ENCODE peak calls at places on chromosomes 5 and 9, in five cellular contexts. S is heart left ventricle, W is IMR-90, O is H1, H is stomach. B is an unnamed sample. For H3K9me3, the result is how much of the 10 kb centered on the place peaks cover.

GRCh38 chr9:125439434-125440272 is 178.0 kb downstream of the GAPVD1 start:
- DNase-seq in S (no peak), W (no peak), O (no peak), H (peak), B (no peak)

GRCh38 chr9:78682206-78682605 is 385.3 kb downstream of the PSAT1 start:
- DNase-seq in S (no peak), W (peak), O (no peak), H (no peak), B (no peak)

GRCh38 chr5:172902497-172903472 is 56.4 kb upstream of the RPL26L1 start:
- DNase-seq in S (peak), W (peak), O (peak), H (peak), B (no peak)

GRCh38 chr5:93596676-93597441 is 13.8 kb downstream of the NR2F1 start:
- DNase-seq in S (no peak), W (no peak), O (no peak), H (peak), B (peak)

GRCh38 chr5:32311404-32312193 is 1.1 kb downstream of the MTMR12 start:
- DNase-seq in S (no peak), W (peak), O (no peak), H (no peak), B (no peak)

GRCh38 chr9:87259543-87259942 is 238.1 kb upstream of the DAPK1 start:
- DNase-seq in S (no peak), W (no peak), O (no peak), H (no peak), B (no peak)

GRCh38 chr5:171706736-171707440 is 78.7 kb upstream of the SMIM23 start:
- DNase-seq in S (no peak), W (no peak), O (peak), H (no peak), B (peak)

GRCh38 chr9:20606637-20607036 is 15.7 kb downstream of the MLLT3 start:
- DNase-seq in S (peak), W (no peak), O (no peak), H (no peak), B (no peak)

GRCh38 chr5:134349463-134349862 is 17.5 kb downstream of the CDKL3 start:
- DNase-seq in S (no peak), W (no peak), O (no peak), H (no peak), B (no peak)

GRCh38 chr9:122526602-122527001 is 491 bp downstream of the OR1N1 start:
- DNase-seq in S (no peak), W (no peak), O (no peak), H (no peak), B (no peak)
- H3K9me3 ChIP-seq in S (under half), W (under half), O (half or more), H (under half), B (under half)

DNA sequence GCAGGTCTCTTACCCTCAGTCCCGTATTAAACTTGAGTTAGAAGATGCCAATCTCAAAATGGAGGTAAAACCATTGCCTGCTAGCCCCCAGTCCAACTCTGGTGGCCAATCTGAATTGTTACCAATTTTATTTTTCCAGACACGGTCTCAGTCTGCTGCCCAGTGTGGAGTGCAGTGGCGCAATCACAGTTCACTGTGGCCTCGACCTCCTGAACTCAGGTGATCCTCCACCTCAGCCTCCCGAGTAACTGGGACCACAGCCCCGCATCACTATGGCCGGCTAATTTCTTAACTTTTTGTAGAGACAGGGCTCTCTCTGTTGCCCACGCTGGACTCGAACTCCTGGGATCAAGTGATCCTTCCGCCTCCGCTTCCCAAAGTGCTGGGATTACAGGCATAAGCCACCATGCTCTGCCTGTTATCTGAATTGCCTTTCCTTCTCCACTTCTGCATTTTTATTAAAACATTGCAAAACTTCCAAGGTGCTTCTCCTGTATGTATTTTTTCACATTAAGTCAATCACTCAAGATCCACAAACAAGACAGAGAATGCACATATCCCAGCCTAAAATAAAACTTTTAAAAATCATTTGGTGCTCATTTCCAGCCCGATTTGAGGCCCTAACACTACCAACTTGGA is 2.3 kb downstream of the FANCC start:
- DNase-seq in S (no peak), W (no peak), O (no peak), H (no peak), B (no peak)
- TF ChIP-seq POLR2A in S (no peak), W (no peak), O (no peak), H (no peak), B (no peak)

GRCh38 chr5:176996780-176997179 is 9.8 kb downstream of the UIMC1 start:
- DNase-seq in S (no peak), W (no peak), O (no peak), H (no peak), B (no peak)
- H3K9me3 ChIP-seq in S (under half), W (under half), O (under half), H (under half), B (under half)

GRCh38 chr5:95747041-95747679 is 16.0 kb downstream of the RHOBTB3 start:
- DNase-seq in S (no peak), W (no peak), O (no peak), H (no peak), B (no peak)
- TF ChIP-seq POLR2A in S (no peak), W (no peak), O (no peak), H (no peak), B (no peak)

GRCh38 chr5:68930139-68930538 is 163.7 kb upstream of the SLC30A5 start:
- DNase-seq in S (no peak), W (no peak), O (no peak), H (no peak), B (no peak)
- H3K9me3 ChIP-seq in S (under half), W (under half), O (under half), H (under half), B (under half)

DNA sequence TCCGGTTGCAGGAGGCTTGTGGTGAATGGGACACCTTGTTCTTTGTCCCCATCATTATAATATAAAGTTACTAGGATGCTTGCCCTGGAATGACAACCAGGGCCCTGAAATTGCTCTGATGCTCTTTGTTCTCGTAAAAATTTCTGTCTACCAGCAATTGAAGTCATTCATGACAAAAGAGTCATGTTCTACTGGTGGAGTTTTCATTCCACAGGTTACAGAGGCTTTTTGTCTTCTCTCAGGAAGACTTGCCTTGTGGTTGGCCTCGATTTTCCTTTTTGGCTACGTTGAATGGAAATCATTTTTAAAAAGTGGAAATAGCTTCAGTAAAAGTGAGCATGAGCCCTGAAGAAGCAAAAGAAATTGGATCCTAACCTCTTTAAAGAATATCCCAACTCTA is 255.2 kb downstream of the AOPEP start:
- DNase-seq in S (no peak), W (no peak), O (no peak), H (no peak), B (no peak)
- TF ChIP-seq POLR2A in S (no peak), W (no peak), O (no peak), H (no peak), B (no peak)

DNA sequence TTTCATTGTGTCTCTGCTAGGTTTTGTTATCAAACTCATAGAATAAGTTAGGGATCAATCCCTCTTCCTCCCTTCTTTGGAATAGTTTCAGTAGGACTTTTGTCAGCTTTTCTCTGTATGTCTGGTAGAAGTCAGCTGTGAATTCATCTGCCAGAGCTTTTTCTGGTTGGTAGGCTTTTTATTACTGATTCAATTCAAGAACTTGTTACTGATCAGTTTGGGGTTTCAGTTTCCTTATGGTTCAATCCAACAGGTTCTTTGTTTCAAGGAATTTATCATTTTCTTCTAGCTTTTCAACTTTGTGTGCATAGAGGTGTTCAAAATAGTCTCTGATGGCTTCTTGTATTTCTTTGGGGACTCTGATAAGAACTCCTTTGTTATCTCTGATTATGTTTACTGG is 221.7 kb downstream of the FGF10 start:
- DNase-seq in S (no peak), W (no peak), O (no peak), H (no peak), B (no peak)
- H3K9me3 ChIP-seq in S (under half), W (under half), O (under half), H (under half), B (under half)

DNA sequence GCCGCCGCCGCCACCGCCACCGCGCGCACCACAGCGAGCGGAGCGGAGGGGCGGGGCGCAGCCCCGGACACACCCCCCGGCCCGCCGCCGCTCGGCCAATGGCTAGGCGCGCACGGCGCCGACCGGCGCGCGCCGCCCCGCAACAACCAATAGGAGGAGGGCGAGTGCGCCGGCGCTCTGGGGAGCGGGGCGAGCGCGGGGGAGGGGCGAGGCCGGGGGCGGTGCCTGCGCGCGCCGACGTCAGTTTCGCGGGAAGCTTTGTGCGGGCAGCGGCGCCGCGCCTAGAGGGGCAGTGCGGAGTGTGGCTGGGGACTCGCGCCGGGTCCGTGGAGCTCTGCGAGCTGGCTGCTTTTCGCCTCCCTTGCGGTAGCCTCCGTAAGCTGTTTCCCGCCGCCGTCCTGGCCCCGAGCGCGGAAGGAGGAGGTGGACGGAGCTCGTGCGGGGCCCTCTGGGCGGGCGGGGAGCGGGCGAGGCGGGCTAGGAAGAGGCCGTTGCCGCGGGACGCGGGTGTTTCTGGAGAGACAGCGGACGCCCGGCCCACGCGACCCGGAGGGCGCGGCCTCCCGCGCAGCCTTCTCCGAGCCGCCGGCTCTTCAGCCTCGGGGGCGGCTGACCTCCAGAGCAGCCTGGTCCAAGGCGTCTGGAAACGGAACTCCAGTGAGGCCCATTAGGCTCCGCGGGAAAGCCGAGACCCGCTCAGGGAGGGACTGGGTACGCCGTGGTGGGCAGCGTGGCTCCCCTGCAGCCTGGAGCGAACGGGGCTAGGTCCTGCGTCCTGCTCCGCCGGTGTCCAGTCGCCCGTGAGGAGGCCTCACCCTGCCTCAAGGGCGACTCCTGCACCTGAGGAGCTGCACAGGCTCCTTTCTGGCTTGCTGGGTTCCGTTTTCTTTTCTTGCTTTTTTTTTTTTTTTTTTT is at the start of gene ZMYND19:
- DNase-seq in S (peak), W (peak), O (peak), H (peak), B (no peak)
- TF ChIP-seq POLR2A in S (no peak), W (peak), O (no peak), H (no peak), B (no peak)

GRCh38 chr5:140785905-140786686 is at the start of gene PCDHA1:
- DNase-seq in S (no peak), W (no peak), O (no peak), H (no peak), B (no peak)
- H3K9me3 ChIP-seq in S (half or more), W (under half), O (under half), H (half or more), B (under half)

DNA sequence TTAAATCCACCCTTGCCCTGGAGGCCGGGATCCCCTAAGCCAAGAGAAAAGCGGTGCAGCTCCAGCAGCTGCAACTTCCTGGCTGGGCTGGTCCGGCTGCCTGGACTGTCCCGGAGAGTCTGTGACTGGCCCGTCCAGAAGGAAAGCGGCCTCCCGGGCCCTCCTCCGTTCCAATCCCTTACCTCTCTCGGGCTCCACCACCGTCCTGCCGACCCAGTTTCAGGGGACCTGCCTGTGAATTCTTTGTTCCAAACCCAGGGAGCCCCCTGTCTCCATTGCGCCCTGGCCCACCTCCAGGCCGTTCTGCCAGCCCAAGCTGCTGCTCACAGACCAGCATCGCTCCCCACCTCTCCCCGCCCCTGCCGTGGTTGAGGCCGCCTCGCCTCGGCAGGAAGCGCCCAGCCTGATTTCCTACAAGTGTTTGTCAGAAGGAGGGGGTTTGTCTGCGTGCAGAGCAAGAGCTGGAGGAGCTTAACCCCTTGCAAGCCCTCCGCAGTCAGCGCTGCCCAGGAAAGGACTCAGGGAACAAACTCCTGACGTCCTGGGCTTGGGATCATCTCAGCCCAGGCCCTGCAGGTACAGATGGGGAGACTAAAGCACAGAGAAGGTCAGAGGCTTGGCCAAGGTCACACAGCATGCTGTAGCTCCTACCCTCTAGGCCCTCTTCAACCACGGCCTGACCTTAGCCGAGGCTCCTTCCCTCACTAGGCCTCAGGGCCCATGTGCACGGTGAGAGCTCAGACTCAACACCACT is at the start of gene AKNA:
- DNase-seq in S (peak), W (peak), O (peak), H (peak), B (no peak)
- TF ChIP-seq POLR2A in S (peak), W (peak), O (no peak), H (peak), B (no peak)

B was measured in vagina.